ENCODE peak calls at places on chromosome 7, in ten cellular contexts. F is GM06990; C is mesenteric fat pad; M is retina; U is activated effector memory CD4-positive, alpha-beta T cell treated with anti-CD3 and anti-CD28 coated beads, Interleukin-2, amount 50 U/mL, for 16 hours; T is G401; I is activated T-helper 1 cell treated with Interleukin-2 at 50 U/mL for 16 hours; B is Caco-2; W is AG04450; D is non-pigmented ciliary epithelial cell. J is an unnamed sample.

GRCh38 chr7:97731736-97732370 is at the start of gene TAC1:
- DNase-seq in W (no peak), I (no peak), D (no peak), U (no peak), M (peak), T (no peak), C (no peak), B (no peak), F (no peak), J (peak)

GRCh38 chr7:26284995-26285632 is 6.5 kb upstream of the SNX10 start:
- DNase-seq in U (peak), T (no peak), D (no peak), C (no peak), W (no peak), I (no peak), B (peak), F (no peak), M (no peak), J (peak)

GRCh38 chr7:32427769-32428291 is 62.4 kb downstream of the LSM5 start:
- DNase-seq in U (peak), C (no peak), W (peak), I (peak), M (peak), D (peak), T (peak), F (peak), B (peak), J (peak)

GRCh38 chr7:41033526-41033925 is 669.4 kb downstream of the INHBA start:
- DNase-seq in M (no peak), U (no peak), C (no peak), F (no peak), I (no peak), W (no peak), B (no peak), D (no peak), T (no peak), J (no peak)

GRCh38 chr7:124208173-124208572 is 175.3 kb upstream of the TMEM229A start:
- DNase-seq in W (no peak), C (no peak), D (no peak), B (no peak), I (no peak), U (no peak), T (no peak), F (no peak), M (peak), J (no peak)

GRCh38 chr7:158377800-158378623 is 209.6 kb downstream of the PTPRN2 start:
- DNase-seq in D (no peak), T (no peak), I (no peak), U (peak), F (no peak), C (no peak), W (no peak), M (no peak), B (no peak), J (no peak)

GRCh38 chr7:3464900-3465622 is 164.0 kb downstream of the SDK1 start:
- DNase-seq in F (no peak), W (no peak), M (no peak), B (no peak), C (no peak), D (no peak), I (no peak), T (no peak), U (no peak), J (no peak)

GRCh38 chr7:91083855-91084644 is 180.2 kb upstream of the FZD1 start:
- DNase-seq in W (no peak), C (no peak), M (no peak), T (peak), B (no peak), U (no peak), D (no peak), F (no peak), I (no peak), J (no peak)

GRCh38 chr7:2609001-2609411 is 22.8 kb upstream of the TTYH3 start:
- DNase-seq in D (no peak), I (no peak), F (no peak), T (no peak), W (no peak), B (peak), C (no peak), U (no peak), M (no peak), J (peak)

GRCh38 chr7:31488562-31489203 is 25.2 kb upstream of the ITPRID1 start:
- DNase-seq in T (peak), F (peak), D (peak), M (peak), B (peak), U (peak), W (no peak), I (peak), C (no peak), J (peak)

GRCh38 chr7:71303566-71303965 is 171.6 kb downstream of the GALNT17 start:
- DNase-seq in M (no peak), I (no peak), F (no peak), T (no peak), C (no peak), B (no peak), W (no peak), D (no peak), U (no peak), J (no peak)

GRCh38 chr7:158248816-158249215 is 338.8 kb downstream of the PTPRN2 start:
- DNase-seq in B (no peak), T (no peak), F (no peak), C (no peak), W (no peak), I (no peak), D (no peak), M (no peak), U (peak), J (no peak)

GRCh38 chr7:45978010-45978681 is 57.1 kb upstream of the IGFBP3 start:
- DNase-seq in T (peak), B (peak), U (no peak), I (no peak), F (no peak), M (peak), W (peak), C (no peak), D (peak), J (peak)

GRCh38 chr7:134618756-134619530 is 27.7 kb upstream of the BPGM start:
- DNase-seq in B (no peak), U (no peak), F (no peak), M (no peak), I (no peak), W (no peak), T (no peak), C (no peak), D (no peak), J (no peak)

GRCh38 chr7:45239486-45239885 is 81.9 kb downstream of the RAMP3 start:
- DNase-seq in D (no peak), U (no peak), M (no peak), W (peak), I (no peak), C (peak), F (no peak), T (no peak), B (no peak), J (no peak)

GRCh38 chr7:134184767-134185166 is 57.6 kb downstream of the LRGUK start:
- DNase-seq in F (no peak), I (no peak), T (no peak), C (no peak), U (no peak), M (no peak), B (no peak), D (no peak), W (no peak), J (no peak)

GRCh38 chr7:37145682-37146081 is 303.0 kb downstream of the ELMO1 start:
- DNase-seq in W (no peak), D (no peak), B (no peak), M (no peak), C (no peak), T (no peak), F (no peak), I (no peak), U (no peak), J (no peak)

GRCh38 chr7:129493555-129493954 is 8.8 kb upstream of the SMKR1 start:
- DNase-seq in M (no peak), T (no peak), W (no peak), D (no peak), U (no peak), B (no peak), I (no peak), F (no peak), C (no peak), J (no peak)

GRCh38 chr7:131538071-131538790 is 18.2 kb downstream of the PODXL start:
- DNase-seq in B (no peak), F (no peak), U (peak), C (no peak), W (no peak), I (no peak), D (peak), T (no peak), M (no peak), J (no peak)

GRCh38 chr7:151968357-151968756 is 12.1 kb downstream of the GALNTL5 start:
- DNase-seq in M (no peak), W (no peak), I (no peak), B (no peak), C (no peak), U (no peak), F (no peak), D (no peak), T (no peak), J (no peak)

GRCh38 chr7:136405931-136406777 is 429.0 kb upstream of the MTPN start:
- DNase-seq in T (peak), M (peak), W (peak), B (peak), D (peak), F (peak), U (peak), C (no peak), I (no peak), J (peak)

GRCh38 chr7:29917583-29917982 is 72.0 kb downstream of the SCRN1 start:
- DNase-seq in T (no peak), D (no peak), F (no peak), W (no peak), C (no peak), M (no peak), B (no peak), I (no peak), U (no peak), J (no peak)

GRCh38 chr7:120456699-120457098 is 183.7 kb downstream of the KCND2 start:
- DNase-seq in B (no peak), M (no peak), C (no peak), U (no peak), W (no peak), I (no peak), D (no peak), T (no peak), F (no peak), J (no peak)

GRCh38 chr7:101614098-101614938 is 14.8 kb downstream of the MYL10 start:
- DNase-seq in T (no peak), F (no peak), B (no peak), U (no peak), I (no peak), W (no peak), D (no peak), M (no peak), C (no peak), J (no peak)

J was measured in neural progenitor cell.